ENCODE peak calls at places on chromosomes 13 and 19, in seven cellular contexts. V is upper lobe of right lung, S is AG04449, P is fibroblast of pulmonary artery, N is nephron progenitor cell, I is breast epithelium, K is neural crest cell. X is an unnamed sample.

GRCh38 chr13:83716121-83716520 is 166.2 kb downstream of the SLITRK1 start:
- DNase-seq in I (no peak), N (no peak), V (no peak), P (no peak), K (no peak), S (no peak), X (no peak)

GRCh38 chr13:76067850-76068249 is 431.7 kb downstream of the LMO7 start:
- DNase-seq in P (no peak), I (no peak), N (no peak), S (no peak), V (no peak), K (no peak), X (no peak)

GRCh38 chr19:49950590-49950948 is 10.4 kb downstream of the SIGLEC11 start:
- DNase-seq in S (no peak), P (no peak), V (no peak), N (no peak), K (no peak), I (peak), X (no peak)

GRCh38 chr13:27171244-27171829 is at the start of gene USP12:
- DNase-seq in V (peak), S (no peak), K (peak), P (no peak), I (peak), N (peak), X (peak)

GRCh38 chr13:107665926-107666458 is 549.3 kb downstream of the LIG4 start:
- DNase-seq in S (no peak), V (no peak), I (no peak), P (no peak), K (no peak), N (no peak), X (no peak)

GRCh38 chr13:110479215-110479545 is 82.3 kb downstream of the RAB20 start:
- DNase-seq in S (no peak), N (no peak), V (no peak), P (no peak), I (no peak), K (no peak), X (no peak)

GRCh38 chr13:99606322-99607089 is 105.2 kb downstream of the TM9SF2 start:
- DNase-seq in N (peak), K (peak), V (peak), I (peak), S (no peak), P (peak), X (peak)

GRCh38 chr19:23283925-23284324 is 33.7 kb upstream of the ZNF724 start:
- DNase-seq in P (peak), N (peak), S (no peak), I (peak), V (no peak), K (peak), X (no peak)

GRCh38 chr19:7722231-7722651 is 9.7 kb downstream of the CLEC4G start:
- DNase-seq in V (no peak), S (no peak), P (no peak), K (no peak), N (no peak), I (no peak), X (no peak)

GRCh38 chr13:105341758-105342157 is 1193.7 kb downstream of the EFNB2 start:
- DNase-seq in K (no peak), I (no peak), S (no peak), P (no peak), N (no peak), V (no peak), X (no peak)

GRCh38 chr19:41957838-41958366 is 1.2 kb downstream of the RABAC1 start:
- DNase-seq in P (peak), V (peak), I (peak), N (peak), S (peak), K (peak), X (no peak)

GRCh38 chr13:21530656-21531055 is 71.6 kb upstream of the ZDHHC20 start:
- DNase-seq in N (no peak), P (no peak), V (no peak), K (no peak), S (no peak), I (no peak), X (no peak)

GRCh38 chr13:112911883-112912282 is 57.1 kb upstream of the MCF2L start:
- DNase-seq in V (no peak), N (no peak), I (no peak), K (no peak), S (no peak), P (no peak), X (no peak)

GRCh38 chr13:112911285-112911701 is 57.7 kb upstream of the MCF2L start:
- DNase-seq in V (no peak), N (no peak), I (no peak), S (no peak), P (no peak), K (no peak), X (no peak)

GRCh38 chr13:112908342-112908741 is 60.7 kb upstream of the MCF2L start:
- DNase-seq in V (no peak), S (no peak), K (no peak), I (no peak), N (no peak), P (no peak), X (no peak)

GRCh38 chr13:112910616-112911280 is 58.3 kb upstream of the MCF2L start:
- DNase-seq in K (no peak), P (no peak), I (peak), N (no peak), S (no peak), V (no peak), X (no peak)

DNA sequence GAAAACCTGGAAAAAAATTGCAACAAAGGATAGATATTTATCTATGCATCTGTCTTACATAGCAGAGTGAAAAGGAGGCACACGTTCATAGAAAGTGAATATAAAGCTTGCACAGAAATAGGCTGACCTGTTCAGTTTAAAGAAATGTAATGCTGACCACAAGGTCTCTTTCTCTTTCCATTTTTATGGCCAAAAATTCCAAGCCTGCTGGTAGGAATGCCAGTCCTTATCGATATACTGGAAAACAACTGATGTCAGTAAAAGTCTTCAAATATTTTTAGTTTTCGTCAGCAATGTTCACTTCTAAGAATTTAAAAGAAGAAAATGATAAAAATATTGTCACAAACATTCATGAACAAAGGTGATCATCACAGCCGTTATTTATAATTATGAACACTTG is 59.0 kb upstream of the MCF2L start:
- DNase-seq in V (no peak), I (no peak), N (no peak), K (no peak), S (no peak), P (no peak), X (no peak)
- TF ChIP-seq CTCF in V (no peak), I (no peak), N (no peak), K (no peak), S (no peak), P (no peak), X (no peak)

DNA sequence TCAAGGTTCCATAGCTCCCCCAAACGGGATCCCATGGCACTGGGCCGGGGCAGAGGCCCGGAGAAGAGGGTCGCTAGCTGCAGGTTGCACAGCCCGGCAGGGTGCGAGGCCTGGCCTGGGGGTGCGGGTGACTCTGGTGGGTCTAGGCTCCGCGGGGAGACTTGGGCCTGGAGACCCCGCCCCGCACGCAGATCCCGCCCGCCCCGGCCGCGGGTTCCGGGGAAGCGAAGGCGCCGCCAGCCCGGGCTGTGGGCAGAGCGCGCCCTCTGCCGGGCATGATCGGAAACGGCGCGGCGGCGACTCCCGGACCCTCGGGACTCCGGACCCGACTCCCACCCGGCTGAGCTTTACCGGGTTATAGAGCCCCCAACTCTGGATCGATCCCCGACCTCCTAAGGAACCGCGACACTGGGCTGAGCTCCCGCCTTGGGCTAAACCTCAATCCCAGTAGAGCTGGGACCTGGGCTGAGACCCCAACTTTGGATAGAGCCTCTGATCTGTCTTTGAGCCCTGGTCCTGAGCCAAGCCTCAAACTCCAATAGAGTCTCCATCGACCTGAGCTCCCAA is 3.1 kb upstream of the TNFAIP8L1 start:
- DNase-seq in K (peak), N (peak), V (peak), P (peak), I (peak), S (no peak), X (peak)
- TF ChIP-seq CTCF in K (peak), N (peak), V (peak), P (peak), I (peak), S (peak), X (peak)

GRCh38 chr13:28817204-28817603 is 2.9 kb upstream of the MTUS2 start:
- DNase-seq in K (no peak), P (no peak), V (no peak), I (no peak), N (no peak), S (no peak), X (no peak)

GRCh38 chr13:28819748-28820098 is 416 bp upstream of the MTUS2 start:
- DNase-seq in I (no peak), K (peak), P (peak), V (peak), N (peak), S (no peak), X (peak)

GRCh38 chr13:28822161-28822560 is 2.0 kb downstream of the MTUS2 start:
- DNase-seq in V (no peak), P (no peak), K (no peak), I (no peak), S (no peak), N (no peak), X (no peak)

GRCh38 chr13:28820099-28821051 is at the start of gene MTUS2:
- DNase-seq in N (peak), K (peak), I (no peak), P (no peak), S (no peak), V (peak), X (no peak)

DNA sequence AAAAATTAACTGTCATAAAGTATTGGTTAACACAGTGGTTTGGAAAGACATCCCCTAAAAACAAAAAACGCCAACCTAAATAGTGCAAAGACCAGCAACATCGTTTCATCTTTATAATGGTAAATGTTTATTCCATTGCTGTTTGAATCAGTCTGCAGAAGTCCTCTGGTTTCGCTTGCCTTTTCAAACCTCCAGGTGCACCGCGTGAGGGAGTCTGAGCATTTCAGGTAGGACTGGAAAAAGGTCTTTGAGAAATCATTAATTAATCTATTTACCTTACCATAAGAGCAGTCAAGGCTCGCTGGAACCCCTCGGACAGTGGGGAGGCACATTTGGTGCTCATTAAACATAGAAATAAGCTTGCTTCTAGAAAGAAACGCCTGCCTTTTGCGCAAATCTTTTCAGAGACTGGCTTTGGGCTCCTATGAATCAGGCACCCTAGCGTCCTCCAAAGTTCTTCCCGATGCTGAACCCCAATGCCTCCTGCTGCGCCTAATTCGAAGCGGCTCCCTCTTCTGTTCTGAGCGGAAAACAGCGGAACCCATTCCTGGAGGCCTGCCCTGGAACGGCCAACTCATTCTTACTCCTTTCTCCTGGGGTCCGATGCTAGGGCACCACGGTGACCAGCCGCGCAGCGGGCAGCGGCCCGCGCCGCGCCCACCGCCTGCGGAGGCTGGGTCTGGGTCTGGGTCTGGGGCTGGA is 942 bp upstream of the MTUS2 start:
- DNase-seq in N (no peak), K (peak), P (peak), S (no peak), V (no peak), I (no peak), X (no peak)
- TF ChIP-seq CTCF in N (no peak), K (no peak), P (no peak), S (no peak), V (no peak), I (no peak), X (no peak)

DNA sequence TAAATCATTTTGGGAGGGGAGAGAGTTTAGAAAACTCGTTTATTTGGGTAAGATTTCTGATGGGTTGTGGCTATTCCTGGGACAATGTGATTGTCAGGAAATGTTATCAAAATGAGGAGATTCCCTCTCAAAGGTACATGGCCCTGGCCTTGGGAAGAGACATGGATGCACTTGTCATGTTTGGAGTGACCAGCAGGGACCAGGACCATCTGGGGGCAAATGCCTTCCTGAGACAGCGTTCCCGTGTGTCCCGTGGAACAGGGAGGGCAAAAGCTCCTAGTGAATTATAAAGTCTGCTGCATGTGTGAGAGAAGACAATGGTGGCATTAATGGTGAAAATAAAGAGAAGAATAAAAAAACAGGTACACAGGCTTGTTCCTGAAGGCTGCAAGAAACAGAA is 317.3 kb downstream of the ZNF536 start:
- DNase-seq in V (no peak), I (no peak), P (no peak), S (no peak), N (no peak), K (no peak), X (no peak)
- TF ChIP-seq CTCF in V (no peak), I (no peak), P (no peak), S (no peak), N (peak), K (no peak), X (no peak)

X was measured in mesothelial cell of epicardium.